ENCODE peak calls at places on chromosome 13, in nine cellular contexts. One of them, this sample, is unnamed.
A peak's percentile ranks its signal among the peaks of the same experiment; 100 is the strongest.

GRCh38 chr13:20375871-20376270 is 143.8 kb upstream of the GJB6 start:
- DNase-seq in tibial artery: no peak
- DNase-seq in neural progenitor cell: no peak
- DNase-seq in breast epithelium: no peak
- DNase-seq in fibroblast of lung: no peak
- DNase-seq in lung: no peak
- DNase-seq in heart left ventricle: no peak
- DNase-seq in tibial nerve: no peak
- DNase-seq in pancreas: no peak
- DNase-seq in this sample: no peak

GRCh38 chr13:44305845-44306244 is 67.8 kb upstream of the SERP2 start:
- DNase-seq in tibial artery: no peak
- DNase-seq in neural progenitor cell: peak; percentile 34
- DNase-seq in breast epithelium: no peak
- DNase-seq in fibroblast of lung: peak; percentile 78
- DNase-seq in lung: no peak
- DNase-seq in heart left ventricle: no peak
- DNase-seq in tibial nerve: no peak
- DNase-seq in pancreas: no peak
- DNase-seq in this sample: no peak

GRCh38 chr13:44117351-44117750 is 237.6 kb downstream of the LACC1 start:
- DNase-seq in tibial artery: no peak
- DNase-seq in neural progenitor cell: no peak
- DNase-seq in breast epithelium: no peak
- DNase-seq in fibroblast of lung: peak; percentile 50
- DNase-seq in lung: no peak
- DNase-seq in heart left ventricle: no peak
- DNase-seq in tibial nerve: no peak
- DNase-seq in pancreas: no peak
- DNase-seq in this sample: no peak

GRCh38 chr13:45847554-45848224 is 3.9 kb downstream of the SIAH3 start:
- DNase-seq in tibial artery: no peak
- DNase-seq in neural progenitor cell: no peak
- DNase-seq in breast epithelium: no peak
- DNase-seq in fibroblast of lung: peak; percentile 34
- DNase-seq in lung: no peak
- DNase-seq in heart left ventricle: no peak
- DNase-seq in tibial nerve: no peak
- DNase-seq in pancreas: peak; percentile 38
- DNase-seq in this sample: peak; percentile 87

GRCh38 chr13:100535401-100536135 is 53.0 kb downstream of the GGACT start:
- DNase-seq in tibial artery: no peak
- DNase-seq in neural progenitor cell: no peak
- DNase-seq in breast epithelium: no peak
- DNase-seq in fibroblast of lung: no peak
- DNase-seq in lung: no peak
- DNase-seq in heart left ventricle: no peak
- DNase-seq in tibial nerve: no peak
- DNase-seq in pancreas: no peak
- DNase-seq in this sample: no peak

GRCh38 chr13:112601351-112601750 is 13.4 kb upstream of the TUBGCP3 start:
- DNase-seq in tibial artery: no peak
- DNase-seq in neural progenitor cell: no peak
- DNase-seq in breast epithelium: no peak
- DNase-seq in fibroblast of lung: no peak
- DNase-seq in lung: no peak
- DNase-seq in heart left ventricle: no peak
- DNase-seq in tibial nerve: no peak
- DNase-seq in pancreas: no peak
- DNase-seq in this sample: no peak

GRCh38 chr13:32824671-32825070 is 191.6 kb upstream of the KL start:
- DNase-seq in tibial artery: no peak
- DNase-seq in neural progenitor cell: peak; percentile 16
- DNase-seq in breast epithelium: no peak
- DNase-seq in fibroblast of lung: peak; percentile 94
- DNase-seq in lung: no peak
- DNase-seq in heart left ventricle: no peak
- DNase-seq in tibial nerve: no peak
- DNase-seq in pancreas: no peak
- DNase-seq in this sample: no peak

GRCh38 chr13:99288069-99288468 is 19.1 kb downstream of the GPR183 start:
- DNase-seq in tibial artery: no peak
- DNase-seq in neural progenitor cell: no peak
- DNase-seq in breast epithelium: no peak
- DNase-seq in fibroblast of lung: peak; percentile 44
- DNase-seq in lung: no peak
- DNase-seq in heart left ventricle: no peak
- DNase-seq in tibial nerve: no peak
- DNase-seq in pancreas: no peak
- DNase-seq in this sample: no peak

GRCh38 chr13:105573134-105573533 is 962.3 kb downstream of the EFNB2 start:
- DNase-seq in tibial artery: no peak
- DNase-seq in neural progenitor cell: no peak
- DNase-seq in breast epithelium: no peak
- DNase-seq in fibroblast of lung: peak; percentile 9
- DNase-seq in lung: no peak
- DNase-seq in heart left ventricle: no peak
- DNase-seq in tibial nerve: no peak
- DNase-seq in pancreas: no peak
- DNase-seq in this sample: no peak

GRCh38 chr13:79387853-79388252 is 18.2 kb downstream of the RBM26 start:
- DNase-seq in tibial artery: no peak
- DNase-seq in neural progenitor cell: no peak
- DNase-seq in breast epithelium: no peak
- DNase-seq in fibroblast of lung: no peak
- DNase-seq in lung: no peak
- DNase-seq in heart left ventricle: no peak
- DNase-seq in tibial nerve: no peak
- DNase-seq in pancreas: no peak
- DNase-seq in this sample: no peak
- H3K27ac ChIP-seq in tibial artery: no peak overlapping the region
- H3K27ac ChIP-seq in neural progenitor cell: no peak overlapping the region
- H3K27ac ChIP-seq in breast epithelium: no peak overlapping the region
- H3K27ac ChIP-seq in fibroblast of lung: no peak overlapping the region
- H3K27ac ChIP-seq in lung: no peak overlapping the region
- H3K27ac ChIP-seq in heart left ventricle: no peak overlapping the region
- H3K27ac ChIP-seq in tibial nerve: no peak overlapping the region
- H3K27ac ChIP-seq in pancreas: no peak overlapping the region
- H3K27ac ChIP-seq in this sample: no peak overlapping the region

DNA sequence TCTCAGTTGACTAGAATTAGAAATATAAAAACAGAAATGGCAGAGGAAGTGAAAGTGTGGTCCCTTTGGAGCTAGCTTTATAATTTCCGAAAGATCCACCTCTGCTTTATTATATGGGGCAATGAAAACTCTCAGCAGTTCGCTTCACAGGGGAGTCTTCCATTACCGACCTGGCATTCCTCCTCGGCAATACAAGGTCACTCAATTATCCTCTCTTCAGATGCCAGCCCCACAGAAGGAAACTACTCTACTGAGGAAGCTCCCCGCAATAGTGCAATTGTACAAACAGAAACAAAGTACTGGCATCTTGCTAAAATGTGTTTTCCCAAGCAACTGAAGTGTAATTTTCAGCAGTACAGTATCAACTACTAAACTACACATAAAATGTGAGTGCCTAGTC is 702.0 kb downstream of the PCDH9 start:
- DNase-seq in tibial artery: no peak
- DNase-seq in neural progenitor cell: no peak
- DNase-seq in breast epithelium: no peak
- DNase-seq in fibroblast of lung: no peak
- DNase-seq in lung: no peak
- DNase-seq in heart left ventricle: no peak
- DNase-seq in tibial nerve: no peak
- DNase-seq in pancreas: no peak
- DNase-seq in this sample: no peak
- H3K4me3 ChIP-seq in tibial artery: no peak overlapping the region
- H3K4me3 ChIP-seq in neural progenitor cell: no peak overlapping the region
- H3K4me3 ChIP-seq in breast epithelium: no peak overlapping the region
- H3K4me3 ChIP-seq in fibroblast of lung: no peak overlapping the region
- H3K4me3 ChIP-seq in lung: no peak overlapping the region
- H3K4me3 ChIP-seq in heart left ventricle: no peak overlapping the region
- H3K4me3 ChIP-seq in tibial nerve: no peak overlapping the region
- H3K4me3 ChIP-seq in pancreas: no peak overlapping the region
- H3K4me3 ChIP-seq in this sample: no peak overlapping the region

GRCh38 chr13:75704194-75704941 is 68.2 kb downstream of the LMO7 start:
- DNase-seq in tibial artery: no peak
- DNase-seq in neural progenitor cell: no peak
- DNase-seq in breast epithelium: no peak
- DNase-seq in fibroblast of lung: peak; percentile 96
- DNase-seq in lung: no peak
- DNase-seq in heart left ventricle: no peak
- DNase-seq in tibial nerve: no peak
- DNase-seq in pancreas: no peak
- DNase-seq in this sample: no peak
- H3K27ac ChIP-seq in tibial artery: peak overlapping the region; percentile 44
- H3K27ac ChIP-seq in neural progenitor cell: no peak overlapping the region
- H3K27ac ChIP-seq in breast epithelium: no peak overlapping the region
- H3K27ac ChIP-seq in fibroblast of lung: peak overlapping the region; percentile 79
- H3K27ac ChIP-seq in lung: peak overlapping the region; percentile 53
- H3K27ac ChIP-seq in heart left ventricle: no peak overlapping the region
- H3K27ac ChIP-seq in tibial nerve: no peak overlapping the region
- H3K27ac ChIP-seq in pancreas: peak overlapping the region; percentile 78
- H3K27ac ChIP-seq in this sample: no peak overlapping the region

DNA sequence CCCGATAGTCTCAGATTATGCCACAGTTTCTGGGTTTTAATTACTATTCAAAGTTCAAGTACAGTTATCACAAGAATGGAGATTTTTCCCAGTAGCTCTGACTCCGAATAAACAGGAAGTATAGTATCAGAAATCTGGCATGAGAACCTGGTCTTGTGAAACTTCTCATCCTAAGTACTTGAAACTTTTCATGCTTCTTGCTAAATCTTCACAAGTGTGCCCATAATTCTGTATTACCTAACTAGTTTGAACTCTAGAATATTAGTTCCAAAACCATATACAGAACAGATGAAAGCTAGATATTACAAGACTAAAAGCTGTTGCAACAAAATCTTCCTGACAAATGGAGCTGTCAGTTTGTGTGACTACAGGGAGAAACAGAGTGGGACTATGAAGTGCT is 70.5 kb upstream of the CSNK1A1L start:
- DNase-seq in tibial artery: no peak
- DNase-seq in neural progenitor cell: no peak
- DNase-seq in breast epithelium: no peak
- DNase-seq in fibroblast of lung: peak; percentile 84
- DNase-seq in lung: no peak
- DNase-seq in heart left ventricle: no peak
- DNase-seq in tibial nerve: no peak
- DNase-seq in pancreas: no peak
- DNase-seq in this sample: no peak
- H3K4me3 ChIP-seq in tibial artery: no peak overlapping the region
- H3K4me3 ChIP-seq in neural progenitor cell: no peak overlapping the region
- H3K4me3 ChIP-seq in breast epithelium: no peak overlapping the region
- H3K4me3 ChIP-seq in fibroblast of lung: no peak overlapping the region
- H3K4me3 ChIP-seq in lung: no peak overlapping the region
- H3K4me3 ChIP-seq in heart left ventricle: no peak overlapping the region
- H3K4me3 ChIP-seq in tibial nerve: no peak overlapping the region
- H3K4me3 ChIP-seq in pancreas: no peak overlapping the region
- H3K4me3 ChIP-seq in this sample: no peak overlapping the region

This sample was measured in kidney.